ENCODE peak calls at places on chromosome 17, in six cellular contexts. H is GM12891, I is HepG2, J is K562, N is H1, Y is GM12878. V is an unnamed sample.
A peak's percentile ranks its signal among the peaks of the same experiment; 100 is the strongest.

GRCh38 chr17:57724038-57724728 is 20.9 kb downstream of the CCDC182 start:
- DNase-seq in H (peak; percentile 39), I (no peak), J (no peak), N (no peak), Y (peak; percentile 32), V (peak; percentile 42)

GRCh38 chr17:17021194-17021863 is 20.9 kb upstream of the MPRIP start:
- DNase-seq in H (no peak), I (peak; percentile 44), J (peak; percentile 38), N (no peak), Y (no peak), V (no peak)

GRCh38 chr17:13993106-13993505 is 76.2 kb upstream of the COX10 start:
- DNase-seq in H (no peak), I (no peak), J (no peak), N (no peak), Y (no peak), V (no peak)

GRCh38 chr17:4708436-4708835 is 2.0 kb upstream of the ARRB2 start:
- DNase-seq in H (no peak), I (peak; percentile 72), J (peak; percentile 38), N (peak; percentile 64), Y (no peak), V (no peak)

GRCh38 chr17:28033972-28034714 is 8.3 kb upstream of the NLK start:
- DNase-seq in H (no peak), I (no peak), J (peak; percentile 90), N (no peak), Y (no peak), V (no peak)

GRCh38 chr17:77535435-77535834 is 394.7 kb downstream of the SEC14L1 start:
- DNase-seq in H (no peak), I (no peak), J (no peak), N (no peak), Y (no peak), V (no peak)

GRCh38 chr17:5122586-5123342 is 6.9 kb downstream of the USP6 start:
- DNase-seq in H (no peak), I (no peak), J (no peak), N (peak; percentile 75), Y (no peak), V (no peak)

GRCh38 chr17:81961087-81961514 is at the start of gene NOTUM:
- DNase-seq in H (no peak), I (peak; percentile 79), J (peak; percentile 72), N (peak; percentile 70), Y (no peak), V (no peak)

GRCh38 chr17:68020451-68020779 is 15.1 kb upstream of the KPNA2 start:
- DNase-seq in H (no peak), I (peak; percentile 41), J (no peak), N (no peak), Y (no peak), V (no peak)

GRCh38 chr17:63475491-63476412 is 1.1 kb upstream of the ACE start:
- DNase-seq in H (no peak), I (no peak), J (peak; percentile 46), N (peak; percentile 54), Y (no peak), V (no peak)

GRCh38 chr17:3526491-3526890 is 31.1 kb downstream of the TRPV3 start:
- DNase-seq in H (no peak), I (no peak), J (no peak), N (no peak), Y (no peak), V (no peak)

GRCh38 chr17:40362696-40363479 is 1.6 kb downstream of the GJD3 start:
- DNase-seq in H (peak; percentile 96), I (peak; percentile 85), J (peak; percentile 90), N (peak; percentile 94), Y (no peak), V (peak; percentile 95)

GRCh38 chr17:82316651-82317393 is 586 bp downstream of the CD7 start:
- DNase-seq in H (no peak), I (no peak), J (no peak), N (no peak), Y (no peak), V (no peak)

GRCh38 chr17:73595068-73595865 is 49.0 kb downstream of the SDK2 start:
- DNase-seq in H (peak; percentile 56), I (no peak), J (no peak), N (peak; percentile 85), Y (no peak), V (no peak)

GRCh38 chr17:35460354-35460851 is 11.8 kb upstream of the SLFN13 start:
- DNase-seq in H (peak; percentile 78), I (no peak), J (peak; percentile 35), N (peak; percentile 77), Y (peak; percentile 39), V (peak; percentile 81)

GRCh38 chr17:6494239-6494941 is 50.1 kb downstream of the PIMREG start:
- DNase-seq in H (no peak), I (no peak), J (no peak), N (no peak), Y (no peak), V (no peak)

GRCh38 chr17:32298721-32299578 is 33.3 kb downstream of the RHBDL3 start:
- DNase-seq in H (no peak), I (no peak), J (no peak), N (no peak), Y (no peak), V (no peak)

GRCh38 chr17:48542956-48543853 is 1.7 kb downstream of the HOXB2 start:
- DNase-seq in H (peak; percentile 68), I (no peak), J (peak; percentile 79), N (peak; percentile 84), Y (no peak), V (peak; percentile 71)

GRCh38 chr17:44070455-44071197 is at the start of gene G6PC3:
- DNase-seq in H (peak; percentile 96), I (peak; percentile 99), J (peak; percentile 98), N (peak; percentile 95), Y (peak; percentile 81), V (peak; percentile 95)

GRCh38 chr17:37025241-37025640 is 76.5 kb downstream of the AATF start:
- DNase-seq in H (no peak), I (no peak), J (no peak), N (no peak), Y (no peak), V (no peak)

GRCh38 chr17:4710693-4711634 is 532 bp downstream of the ARRB2 start:
- DNase-seq in H (no peak), I (no peak), J (no peak), N (no peak), Y (no peak), V (no peak)

GRCh38 chr17:43956222-43956621 is 2.5 kb upstream of the PYY start:
- DNase-seq in H (no peak), I (no peak), J (no peak), N (no peak), Y (no peak), V (no peak)

GRCh38 chr17:66662496-66662895 is 172.4 kb upstream of the CACNG5 start:
- DNase-seq in H (no peak), I (no peak), J (no peak), N (no peak), Y (no peak), V (no peak)

GRCh38 chr17:67132366-67132765 is 88.0 kb downstream of the CACNG1 start:
- DNase-seq in H (no peak), I (no peak), J (no peak), N (no peak), Y (no peak), V (no peak)

GRCh38 chr17:74744714-74745547 is 3.5 kb upstream of the NHERF1 start:
- DNase-seq in H (no peak), I (peak; percentile 67), J (peak; percentile 88), N (peak; percentile 100), Y (no peak), V (peak; percentile 78)

GRCh38 chr17:77796201-77796860 is 162.2 kb upstream of the TNRC6C start:
- DNase-seq in H (no peak), I (no peak), J (no peak), N (no peak), Y (no peak), V (no peak)

GRCh38 chr17:36629252-36629847 is 28.0 kb downstream of the MRM1 start:
- DNase-seq in H (peak; percentile 84), I (peak; percentile 55), J (peak; percentile 85), N (peak; percentile 99), Y (peak; percentile 12), V (peak; percentile 77)

GRCh38 chr17:50097907-50098306 is 2.8 kb downstream of the PDK2 start:
- DNase-seq in H (no peak), I (no peak), J (no peak), N (no peak), Y (no peak), V (no peak)
- TF ChIP-seq POLR2A in H (no peak), I (no peak), J (no peak), N (no peak), Y (no peak), V (no peak)

GRCh38 chr17:69173118-69173517 is 31.4 kb upstream of the ABCA6 start:
- DNase-seq in H (no peak), I (no peak), J (no peak), N (no peak), Y (no peak), V (no peak)
- TF ChIP-seq POLR2AphosphoS5 in H (no peak), I (no peak), J (no peak), N (no peak), Y (no peak), V (no peak)

GRCh38 chr17:56146005-56146404 is 7.3 kb upstream of the ANKFN1 start:
- DNase-seq in H (no peak), I (no peak), J (no peak), N (no peak), Y (no peak), V (no peak)

GRCh38 chr17:56142781-56143180 is 10.5 kb upstream of the ANKFN1 start:
- DNase-seq in H (no peak), I (no peak), J (no peak), N (no peak), Y (no peak), V (no peak)

GRCh38 chr17:56142325-56142724 is 10.9 kb upstream of the ANKFN1 start:
- DNase-seq in H (no peak), I (no peak), J (no peak), N (no peak), Y (no peak), V (no peak)

GRCh38 chr17:56141046-56141839 is 12.0 kb upstream of the ANKFN1 start:
- DNase-seq in H (no peak), I (no peak), J (no peak), N (no peak), Y (no peak), V (no peak)

GRCh38 chr17:56144205-56144604 is 9.1 kb upstream of the ANKFN1 start:
- DNase-seq in H (no peak), I (no peak), J (no peak), N (no peak), Y (no peak), V (no peak)
- TF ChIP-seq TAF1 in H (no peak), I (no peak), J (no peak), N (no peak), Y (no peak), V (no peak)

DNA sequence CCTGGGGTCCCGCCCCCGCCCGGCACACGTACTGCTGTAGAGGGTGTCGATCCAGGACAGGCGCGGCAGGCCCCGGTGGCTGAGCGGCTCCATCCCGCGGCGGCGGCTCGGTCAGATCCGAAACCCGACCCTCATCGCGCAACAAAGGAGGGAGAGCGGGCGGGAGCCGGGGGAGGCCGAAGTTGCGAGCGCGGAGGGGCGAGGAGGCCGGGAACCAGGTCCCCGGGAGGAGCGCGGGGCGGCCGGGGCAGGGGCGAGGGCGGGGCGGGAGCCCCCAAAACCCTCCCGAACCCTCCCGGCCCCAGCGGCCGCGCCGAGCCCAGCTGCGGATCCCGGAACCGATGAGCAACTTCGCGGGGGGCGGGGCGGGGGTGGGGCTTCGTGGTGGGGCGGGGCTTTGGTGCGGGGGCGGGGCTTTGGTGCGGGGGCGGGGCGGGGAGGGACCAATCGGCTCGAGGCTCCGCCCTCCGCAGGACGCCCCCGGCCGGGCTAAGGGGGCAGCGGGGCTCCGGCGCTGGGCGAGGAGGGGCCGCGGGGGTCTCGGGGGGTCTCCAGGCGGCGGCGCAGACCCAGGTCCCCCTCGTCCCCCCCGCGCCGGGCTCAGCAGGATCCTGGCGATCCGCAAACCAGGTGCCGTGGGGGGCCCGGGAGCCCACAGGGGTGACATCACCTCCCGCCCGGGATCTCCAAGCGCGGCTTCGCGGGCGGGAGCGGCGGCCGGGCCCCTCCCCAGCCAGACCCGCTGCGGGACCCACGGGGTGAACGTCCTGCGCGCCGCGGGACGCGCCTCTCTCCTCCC is at the start of gene ABR:
- DNase-seq in H (peak; percentile 74), I (no peak), J (peak; percentile 16), N (peak; percentile 82), Y (no peak), V (peak; percentile 60)
- TF ChIP-seq POLR2A in H (no peak), I (no peak), J (no peak), N (no peak), Y (peak; percentile 61), V (no peak)

V was measured in GM12892.